ENCODE peak calls at places on chromosomes 16 and 17, in nine cellular contexts. D is sigmoid colon, Z is GM12878, L is suprapubic skin, C is stomach, N is SK-N-SH, G is K562, O is HepG2, R is esophagus muscularis mucosa. P is an unnamed sample.

GRCh38 chr17:71633391-71633849 is 487.4 kb upstream of the SOX9 start:
- DNase-seq in Z (no peak), N (no peak), R (no peak), D (no peak), O (no peak), L (no peak), C (no peak), G (no peak), P (no peak)

GRCh38 chr16:62760398-62760797 is 724.2 kb upstream of the CDH8 start:
- DNase-seq in Z (no peak), D (no peak), O (no peak), R (no peak), G (no peak), C (no peak), N (no peak), L (no peak), P (no peak)

GRCh38 chr16:4316103-4316731 is 350 bp downstream of the GLIS2 start:
- DNase-seq in R (no peak), N (peak; percentile 78), Z (no peak), G (peak; percentile 66), C (no peak), O (no peak), D (peak; percentile 59), L (no peak), P (no peak)

GRCh38 chr16:1308036-1308976 is 1.1 kb upstream of the UBE2I start:
- DNase-seq in C (no peak), R (no peak), L (no peak), N (no peak), Z (no peak), D (no peak), G (peak; percentile 93), O (peak; percentile 52), P (no peak)

GRCh38 chr16:4136229-4136813 is 20.1 kb upstream of the ADCY9 start:
- DNase-seq in G (no peak), R (no peak), N (no peak), D (no peak), L (no peak), Z (no peak), C (peak; percentile 82), O (no peak), P (no peak)

GRCh38 chr16:57538235-57538711 is 1.9 kb upstream of the CCDC102A start:
- DNase-seq in O (no peak), L (peak; percentile 72), N (no peak), D (no peak), R (no peak), G (no peak), Z (no peak), C (peak; percentile 23), P (no peak)

GRCh38 chr17:70752966-70753467 is 583.7 kb downstream of the KCNJ2 start:
- DNase-seq in C (no peak), R (no peak), O (no peak), Z (no peak), N (no peak), L (no peak), G (no peak), D (no peak), P (no peak)

GRCh38 chr17:4947411-4948165 is 742 bp downstream of the PFN1 start:
- DNase-seq in R (no peak), C (peak; percentile 70), O (peak; percentile 50), L (peak; percentile 81), G (peak; percentile 63), Z (no peak), N (peak; percentile 81), D (peak; percentile 82), P (peak; percentile 62)

GRCh38 chr17:933168-934083 is 46.1 kb downstream of the NXN start:
- DNase-seq in D (no peak), Z (no peak), N (no peak), C (peak; percentile 46), G (peak; percentile 17), R (no peak), O (peak; percentile 75), L (no peak), P (peak; percentile 90)

GRCh38 chr17:66549731-66550207 is 247.4 kb downstream of the PRKCA start:
- DNase-seq in L (no peak), G (no peak), O (no peak), D (no peak), C (no peak), R (no peak), N (no peak), Z (no peak), P (no peak)

GRCh38 chr17:73823684-73824083 is 179.4 kb upstream of the SDK2 start:
- DNase-seq in D (peak; percentile 55), O (peak; percentile 27), L (no peak), G (no peak), C (no peak), N (peak; percentile 74), R (no peak), Z (no peak), P (no peak)

GRCh38 chr17:57739402-57740224 is 5.5 kb downstream of the CCDC182 start:
- DNase-seq in G (peak; percentile 36), O (peak; percentile 53), C (no peak), N (peak; percentile 76), D (no peak), Z (no peak), L (no peak), R (no peak), P (no peak)

DNA sequence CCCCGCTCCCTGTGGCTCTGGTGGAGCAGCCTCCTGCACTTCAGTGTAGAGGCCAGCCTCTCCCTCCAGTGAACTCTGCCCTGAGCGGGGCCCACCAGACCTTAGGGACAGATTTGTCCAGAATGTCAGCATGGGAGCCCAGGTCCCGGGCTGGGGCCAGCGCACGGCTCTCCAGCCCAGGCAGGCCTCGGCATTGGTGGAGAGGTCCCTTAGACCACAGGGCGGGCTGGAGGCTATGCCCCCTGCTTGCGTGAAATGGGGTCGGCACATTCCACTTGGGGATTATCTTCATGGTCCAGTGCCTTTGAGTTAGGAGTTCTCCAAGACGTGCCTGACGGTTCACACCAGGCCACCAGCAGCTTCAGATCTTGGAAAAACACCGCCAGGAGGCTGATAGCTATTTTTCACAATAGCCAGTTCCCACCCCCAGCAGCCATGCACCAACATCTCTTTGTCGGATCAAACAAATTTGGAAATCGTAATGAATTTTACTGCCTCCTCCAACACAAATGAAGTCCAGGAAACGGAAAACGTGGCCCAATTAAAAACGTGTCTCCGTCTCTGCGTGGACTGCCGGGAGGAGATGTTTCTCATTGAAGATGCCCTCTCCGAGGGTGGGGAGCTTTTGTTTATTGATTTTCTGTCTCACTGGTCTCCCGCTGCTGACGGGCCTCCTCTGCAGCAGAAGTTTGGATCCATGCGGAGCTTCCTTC is 110.0 kb upstream of the CIBAR2 start:
- DNase-seq in Z (no peak), O (no peak), D (no peak), L (no peak), G (no peak), C (no peak), N (no peak), R (no peak), P (peak; percentile 72)
- TF ChIP-seq POLR2AphosphoS5 in Z (no peak), O (no peak), D (no peak), L (no peak), G (no peak), C (no peak), N (no peak), R (no peak), P (no peak)

GRCh38 chr16:54657709-54658102 is 273.0 kb upstream of the IRX5 start:
- DNase-seq in D (no peak), O (no peak), L (no peak), Z (no peak), G (no peak), R (no peak), C (peak; percentile 57), N (no peak), P (no peak)

GRCh38 chr16:54655171-54655590 is 275.5 kb upstream of the IRX5 start:
- DNase-seq in G (no peak), L (no peak), C (peak; percentile 83), D (no peak), R (no peak), Z (no peak), N (no peak), O (no peak), P (peak; percentile 55)

GRCh38 chr16:54651851-54652770 is 278.6 kb upstream of the IRX5 start:
- DNase-seq in D (no peak), N (no peak), Z (no peak), G (no peak), R (no peak), C (no peak), O (no peak), L (no peak), P (no peak)

GRCh38 chr16:54654429-54654828 is 276.2 kb upstream of the IRX5 start:
- DNase-seq in L (no peak), Z (no peak), C (no peak), N (no peak), O (no peak), G (no peak), D (no peak), R (no peak), P (no peak)

DNA sequence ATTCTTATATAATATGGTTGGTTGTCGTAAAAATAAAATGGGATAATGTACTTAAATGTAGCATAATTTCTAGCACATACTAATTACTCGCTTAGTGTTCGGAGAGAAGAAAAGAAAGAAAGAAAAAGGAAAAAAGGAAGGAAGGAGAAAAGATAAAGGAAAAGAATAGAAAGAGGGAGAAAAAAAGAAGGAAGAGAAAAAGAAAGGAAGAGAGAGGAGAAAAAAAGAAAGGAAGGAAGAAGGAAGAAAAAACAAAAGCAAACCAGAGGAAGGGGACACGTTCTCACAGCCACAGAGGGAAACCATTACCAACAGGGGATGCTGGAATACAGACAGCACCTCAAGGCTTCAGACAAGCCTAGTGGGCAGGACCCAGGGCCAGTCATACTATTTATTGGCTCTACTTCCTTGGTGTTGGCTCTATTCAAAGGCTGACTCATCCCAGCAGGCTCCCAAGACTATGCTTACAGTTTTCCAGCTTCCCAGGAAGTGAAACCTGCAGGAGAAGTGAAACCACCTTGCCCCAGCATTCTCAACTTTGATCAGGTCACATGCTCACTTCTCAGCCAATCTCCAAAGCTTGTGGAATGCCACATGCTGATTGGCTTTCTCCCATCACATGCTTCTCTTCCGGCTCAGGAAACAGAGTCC is 273.5 kb upstream of the IRX5 start:
- DNase-seq in G (no peak), R (no peak), C (peak; percentile 72), N (no peak), Z (no peak), D (no peak), L (no peak), O (no peak), P (no peak)
- H3K4me3 ChIP-seq in G (no peak overlapping the region), R (no peak overlapping the region), C (no peak overlapping the region), N (no peak overlapping the region), Z (no peak overlapping the region), D (no peak overlapping the region), L (no peak overlapping the region), O (no peak overlapping the region), P (no peak overlapping the region)

DNA sequence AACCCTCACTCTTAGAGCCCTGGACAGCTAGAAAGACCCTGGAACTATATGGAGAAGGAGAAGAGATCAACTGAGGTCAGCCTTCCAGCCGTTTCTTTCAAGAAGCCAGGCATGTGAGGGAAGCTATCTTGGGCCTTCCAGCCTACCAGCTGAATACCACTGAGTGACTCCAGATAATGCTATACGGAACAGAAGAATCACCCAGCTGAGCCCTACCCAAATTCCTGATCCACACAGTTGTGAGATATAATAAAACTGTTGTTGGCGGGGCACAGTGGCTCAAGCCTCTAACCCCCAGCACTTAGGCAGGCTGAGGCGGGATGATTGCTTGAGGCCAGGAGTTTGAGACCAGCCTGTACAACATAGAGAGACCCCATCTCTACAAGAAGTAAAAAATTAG is 26.2 kb upstream of the MYH10 start:
- DNase-seq in R (no peak), C (no peak), G (no peak), N (no peak), D (no peak), Z (no peak), O (no peak), L (no peak), P (no peak)
- TF ChIP-seq EP300 in R (no peak), C (no peak), G (no peak), N (no peak), D (no peak), Z (no peak), O (no peak), L (no peak), P (no peak)

GRCh38 chr16:85422374-85423185 is 190.5 kb upstream of the GSE1 start:
- DNase-seq in Z (no peak), C (peak; percentile 95), L (no peak), R (no peak), O (peak; percentile 92), G (peak; percentile 81), D (peak; percentile 65), N (no peak), P (peak; percentile 93)
- TF ChIP-seq POLR2AphosphoS5 in Z (no peak), C (peak; percentile 69), L (no peak), R (no peak), O (no peak), G (no peak), D (no peak), N (no peak), P (no peak)

P was measured in upper lobe of left lung.